ENCODE peak calls at places on chromosomes 13 and 19, in eight cellular contexts. N is IMR-90, L is neural progenitor cell, Q is mammary epithelial cell, E is fibroblast of lung, K is astrocyte, J is PC-3, G is H1. O is an unnamed sample.

GRCh38 chr13:51324714-51325440 is 14.6 kb upstream of the SERPINE3 start:
- DNase-seq in G (no peak), K (no peak), N (no peak), J (no peak), Q (no peak), L (peak; percentile 47), E (no peak), O (no peak)

GRCh38 chr19:18520848-18521691 is 800 bp downstream of the ELL start:
- DNase-seq in L (peak; percentile 58), E (no peak), J (no peak), K (no peak), N (no peak), G (no peak), Q (no peak), O (peak; percentile 61)

GRCh38 chr19:8307400-8307964 is 676 bp downstream of the CD320 start:
- DNase-seq in G (no peak), Q (no peak), N (no peak), J (peak; percentile 42), E (no peak), L (peak; percentile 49), K (no peak), O (peak; percentile 45)

GRCh38 chr13:76019421-76020044 is 383.4 kb downstream of the LMO7 start:
- DNase-seq in K (no peak), L (peak; percentile 79), E (peak; percentile 18), G (peak; percentile 51), Q (no peak), N (no peak), J (peak; percentile 88), O (peak; percentile 23)

GRCh38 chr19:53879145-53880037 is 2.6 kb upstream of the PRKCG start:
- DNase-seq in Q (peak; percentile 75), E (peak; percentile 82), N (peak; percentile 83), J (peak; percentile 82), L (peak; percentile 99), K (peak; percentile 66), G (peak; percentile 92), O (peak; percentile 91)

GRCh38 chr19:16376649-16377048 is 52.0 kb downstream of the KLF2 start:
- DNase-seq in Q (no peak), K (no peak), N (no peak), J (peak; percentile 31), G (no peak), L (peak; percentile 34), E (no peak), O (no peak)

GRCh38 chr19:6995054-6995453 is 26.2 kb downstream of the MBD3L2B start:
- DNase-seq in K (no peak), Q (no peak), E (no peak), L (no peak), N (no peak), J (no peak), G (no peak), O (no peak)

GRCh38 chr13:52463526-52463925 is 8.2 kb downstream of the CKAP2 start:
- DNase-seq in L (no peak), K (no peak), G (no peak), N (no peak), E (no peak), Q (no peak), J (no peak), O (no peak)

GRCh38 chr19:56132316-56132822 is 8.7 kb upstream of the ZNF444 start:
- DNase-seq in Q (no peak), J (no peak), N (peak; percentile 66), K (peak; percentile 64), G (no peak), E (peak; percentile 70), L (peak; percentile 91), O (no peak)

DNA sequence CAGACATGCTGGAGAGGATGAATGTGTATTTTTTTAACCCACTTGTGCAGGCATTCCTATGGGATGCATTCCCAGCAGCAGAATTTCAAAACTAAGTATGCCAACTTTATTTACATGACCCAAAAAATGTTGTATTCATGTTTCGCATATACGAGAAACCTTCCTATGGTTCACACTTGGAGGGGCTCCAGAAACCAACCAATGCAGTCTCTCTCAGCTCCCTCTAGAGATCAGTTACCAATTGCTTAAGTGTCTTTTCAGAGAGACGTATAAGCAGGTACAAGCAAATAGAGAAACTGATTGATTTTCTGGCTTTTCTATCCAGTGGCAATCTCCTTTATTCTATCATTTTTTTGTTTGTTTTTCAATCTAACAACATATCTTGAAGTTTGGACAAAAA is 5.5 kb upstream of the PTOV1 start:
- DNase-seq in Q (no peak), G (no peak), E (no peak), N (peak; percentile 42), K (no peak), J (no peak), L (no peak), O (no peak)
- TF ChIP-seq CTCF in Q (no peak), G (no peak), E (peak; percentile 19), N (peak; percentile 5), K (no peak), J (no peak), L (no peak), O (no peak)

GRCh38 chr13:42883142-42883541 is 101.8 kb downstream of the FAM216B start:
- DNase-seq in K (no peak), N (no peak), J (no peak), Q (no peak), E (no peak), G (no peak), L (no peak), O (no peak)
- H3K27ac ChIP-seq in K (no peak overlapping the region), N (no peak overlapping the region), J (no peak overlapping the region), Q (no peak overlapping the region), E (no peak overlapping the region), G (no peak overlapping the region), L (no peak overlapping the region), O (no peak overlapping the region)

GRCh38 chr19:10268077-10268476 is 2.8 kb upstream of the ICAM1 start:
- DNase-seq in G (no peak), L (no peak), Q (no peak), N (no peak), E (no peak), K (no peak), J (no peak), O (no peak)

GRCh38 chr19:10270616-10271394 is at the start of gene ICAM1:
- DNase-seq in G (no peak), Q (peak; percentile 33), L (peak; percentile 71), N (peak; percentile 66), E (peak; percentile 62), K (peak; percentile 45), J (peak; percentile 70), O (peak; percentile 77)

GRCh38 chr19:10269333-10270179 is 1.4 kb upstream of the ICAM1 start:
- DNase-seq in J (peak; percentile 88), K (no peak), N (peak; percentile 65), L (peak; percentile 87), G (no peak), E (peak; percentile 62), Q (peak; percentile 54), O (peak; percentile 92)

GRCh38 chr19:10271543-10272086 is 695 bp downstream of the ICAM1 start:
- DNase-seq in N (peak; percentile 56), Q (no peak), K (no peak), J (no peak), G (no peak), L (no peak), E (no peak), O (peak; percentile 45)

GRCh38 chr19:10270180-10270615 is 722 bp upstream of the ICAM1 start:
- DNase-seq in N (no peak), K (no peak), J (no peak), G (no peak), L (peak; percentile 20), Q (no peak), E (no peak), O (peak; percentile 67)
- H3K9ac ChIP-seq in N (no peak overlapping the region), K (peak overlapping the region; percentile 29), J (peak overlapping the region; percentile 44), G (no peak overlapping the region), L (no peak overlapping the region), Q (no peak overlapping the region), E (no peak overlapping the region), O (peak overlapping the region; percentile 63)

GRCh38 chr13:80361883-80362327 is 21.0 kb upstream of the SPRY2 start:
- DNase-seq in L (peak; percentile 83), K (no peak), N (no peak), E (no peak), J (peak; percentile 21), G (no peak), Q (peak; percentile 66), O (peak; percentile 30)
- TF ChIP-seq CTCF in L (peak; percentile 34), K (no peak), N (no peak), E (no peak), J (peak; percentile 31), G (peak; percentile 45), Q (no peak), O (no peak)

DNA sequence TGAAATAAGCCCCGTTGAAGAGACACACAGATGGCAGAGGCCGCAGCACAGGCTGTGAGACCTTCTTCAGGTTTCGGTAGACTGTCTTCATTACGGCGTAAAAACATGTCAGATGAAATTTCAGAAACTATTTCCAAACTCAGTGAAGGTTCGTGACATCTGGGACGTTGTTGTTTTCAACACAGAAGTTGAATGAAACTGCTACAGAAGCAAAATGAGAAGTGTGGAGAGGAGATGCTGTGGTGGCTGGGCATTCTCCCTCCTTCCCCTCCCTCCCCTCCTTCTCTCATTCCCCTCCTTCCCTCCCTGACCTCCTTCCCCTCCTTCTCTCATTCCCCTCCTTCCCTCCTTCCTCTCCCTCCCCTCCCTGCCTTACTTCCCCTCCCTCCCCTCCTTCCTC is 113.6 kb downstream of the ATP11A start:
- DNase-seq in L (no peak), E (no peak), N (no peak), J (no peak), Q (no peak), K (no peak), G (no peak), O (no peak)
- H3K27ac ChIP-seq in L (no peak overlapping the region), E (no peak overlapping the region), N (no peak overlapping the region), J (no peak overlapping the region), Q (no peak overlapping the region), K (no peak overlapping the region), G (no peak overlapping the region), O (no peak overlapping the region)

GRCh38 chr13:110618167-110618566 is 2.8 kb downstream of the NAXD start:
- DNase-seq in J (no peak), L (no peak), E (no peak), N (no peak), G (no peak), K (no peak), Q (no peak), O (no peak)

GRCh38 chr13:110616103-110617101 is 1.1 kb downstream of the NAXD start:
- DNase-seq in N (peak; percentile 72), J (peak; percentile 64), L (peak; percentile 56), K (peak; percentile 46), Q (peak; percentile 74), G (no peak), E (peak; percentile 63), O (peak; percentile 52)

GRCh38 chr13:110615322-110616102 is at the start of gene NAXD:
- DNase-seq in Q (peak; percentile 93), J (peak; percentile 88), E (peak; percentile 96), G (peak; percentile 63), K (peak; percentile 94), N (peak; percentile 93), L (peak; percentile 80), O (peak; percentile 96)

GRCh38 chr13:110617326-110618072 is 2.2 kb downstream of the NAXD start:
- DNase-seq in J (no peak), E (peak; percentile 79), Q (peak; percentile 44), K (peak; percentile 77), L (no peak), N (peak; percentile 97), G (no peak), O (peak; percentile 53)

DNA sequence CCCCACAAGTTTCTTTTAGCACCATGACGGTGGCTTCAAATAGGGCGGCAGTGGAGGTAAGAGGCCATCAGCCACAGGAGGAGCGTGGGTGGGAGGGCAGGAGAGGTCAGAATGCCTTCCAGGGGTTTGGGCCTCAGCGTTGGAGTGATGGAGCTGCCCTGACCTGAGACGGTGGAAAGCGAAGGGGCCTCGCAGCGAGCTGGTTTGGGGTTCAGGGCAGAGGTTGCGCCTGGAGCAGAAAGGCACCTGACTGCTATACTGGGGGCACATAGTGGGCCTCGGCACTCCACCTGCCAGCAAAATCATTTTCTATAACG is 382 bp upstream of the NAXD start:
- DNase-seq in G (no peak), L (no peak), J (no peak), K (no peak), Q (no peak), E (no peak), N (no peak), O (no peak)
- H3K9ac ChIP-seq in G (no peak overlapping the region), L (no peak overlapping the region), J (peak overlapping the region; percentile 94), K (peak overlapping the region; percentile 94), Q (no peak overlapping the region), E (no peak overlapping the region), N (peak overlapping the region; percentile 7), O (no peak overlapping the region)